ENCODE peak calls at places on chromosomes 3 and 15, in ten cellular contexts. One of them, this sample, is unnamed.

GRCh38 chr3:127064391-127065137 is 81.6 kb downstream of the PLXNA1 start:
- DNase-seq in astrocyte: peak
- DNase-seq in left ventricle myocardium inferior: no peak
- DNase-seq in hepatocyte: no peak
- DNase-seq in upper lobe of right lung: peak
- DNase-seq in CD4-positive, CD25-positive, alpha-beta regulatory T cell: no peak
- DNase-seq in AG04450: no peak
- DNase-seq in HL-60: no peak
- DNase-seq in neuronal stem cell: no peak
- DNase-seq in testis: no peak
- DNase-seq in this sample: peak

GRCh38 chr3:188179006-188179966 is 25.3 kb downstream of the LPP start:
- DNase-seq in astrocyte: peak
- DNase-seq in left ventricle myocardium inferior: peak
- DNase-seq in hepatocyte: peak
- DNase-seq in upper lobe of right lung: peak
- DNase-seq in CD4-positive, CD25-positive, alpha-beta regulatory T cell: no peak
- DNase-seq in AG04450: peak
- DNase-seq in HL-60: no peak
- DNase-seq in neuronal stem cell: no peak
- DNase-seq in testis: peak
- DNase-seq in this sample: no peak

GRCh38 chr15:38683382-38684242 is 119.0 kb upstream of the RASGRP1 start:
- DNase-seq in astrocyte: peak
- DNase-seq in left ventricle myocardium inferior: no peak
- DNase-seq in hepatocyte: peak
- DNase-seq in upper lobe of right lung: no peak
- DNase-seq in CD4-positive, CD25-positive, alpha-beta regulatory T cell: peak
- DNase-seq in AG04450: no peak
- DNase-seq in HL-60: no peak
- DNase-seq in neuronal stem cell: peak
- DNase-seq in testis: peak
- DNase-seq in this sample: peak

GRCh38 chr15:35867371-35867770 is 321.4 kb upstream of the DPH6 start:
- DNase-seq in astrocyte: peak
- DNase-seq in left ventricle myocardium inferior: no peak
- DNase-seq in hepatocyte: no peak
- DNase-seq in upper lobe of right lung: no peak
- DNase-seq in CD4-positive, CD25-positive, alpha-beta regulatory T cell: no peak
- DNase-seq in AG04450: no peak
- DNase-seq in HL-60: no peak
- DNase-seq in neuronal stem cell: no peak
- DNase-seq in testis: no peak
- DNase-seq in this sample: no peak

GRCh38 chr3:129560269-129560787 is 17.4 kb downstream of the H1-8 start:
- DNase-seq in astrocyte: no peak
- DNase-seq in left ventricle myocardium inferior: peak
- DNase-seq in hepatocyte: peak
- DNase-seq in upper lobe of right lung: no peak
- DNase-seq in CD4-positive, CD25-positive, alpha-beta regulatory T cell: no peak
- DNase-seq in AG04450: peak
- DNase-seq in HL-60: no peak
- DNase-seq in neuronal stem cell: no peak
- DNase-seq in testis: peak
- DNase-seq in this sample: peak

GRCh38 chr3:108806316-108806715 is 16.3 kb upstream of the TRAT1 start:
- DNase-seq in astrocyte: no peak
- DNase-seq in left ventricle myocardium inferior: no peak
- DNase-seq in hepatocyte: no peak
- DNase-seq in upper lobe of right lung: no peak
- DNase-seq in CD4-positive, CD25-positive, alpha-beta regulatory T cell: peak
- DNase-seq in AG04450: no peak
- DNase-seq in HL-60: no peak
- DNase-seq in neuronal stem cell: no peak
- DNase-seq in testis: no peak
- DNase-seq in this sample: no peak

GRCh38 chr3:187522890-187523289 is 147.3 kb downstream of the SST start:
- DNase-seq in astrocyte: no peak
- DNase-seq in left ventricle myocardium inferior: no peak
- DNase-seq in hepatocyte: no peak
- DNase-seq in upper lobe of right lung: no peak
- DNase-seq in CD4-positive, CD25-positive, alpha-beta regulatory T cell: no peak
- DNase-seq in AG04450: no peak
- DNase-seq in HL-60: no peak
- DNase-seq in neuronal stem cell: no peak
- DNase-seq in testis: no peak
- DNase-seq in this sample: no peak

GRCh38 chr15:70046716-70047369 is 50.9 kb downstream of the TLE3 start:
- DNase-seq in astrocyte: no peak
- DNase-seq in left ventricle myocardium inferior: no peak
- DNase-seq in hepatocyte: no peak
- DNase-seq in upper lobe of right lung: no peak
- DNase-seq in CD4-positive, CD25-positive, alpha-beta regulatory T cell: no peak
- DNase-seq in AG04450: no peak
- DNase-seq in HL-60: no peak
- DNase-seq in neuronal stem cell: no peak
- DNase-seq in testis: no peak
- DNase-seq in this sample: no peak

GRCh38 chr15:72724028-72724427 is 38.0 kb downstream of the BBS4 start:
- DNase-seq in astrocyte: peak
- DNase-seq in left ventricle myocardium inferior: no peak
- DNase-seq in hepatocyte: no peak
- DNase-seq in upper lobe of right lung: no peak
- DNase-seq in CD4-positive, CD25-positive, alpha-beta regulatory T cell: no peak
- DNase-seq in AG04450: no peak
- DNase-seq in HL-60: no peak
- DNase-seq in neuronal stem cell: no peak
- DNase-seq in testis: no peak
- DNase-seq in this sample: no peak

DNA sequence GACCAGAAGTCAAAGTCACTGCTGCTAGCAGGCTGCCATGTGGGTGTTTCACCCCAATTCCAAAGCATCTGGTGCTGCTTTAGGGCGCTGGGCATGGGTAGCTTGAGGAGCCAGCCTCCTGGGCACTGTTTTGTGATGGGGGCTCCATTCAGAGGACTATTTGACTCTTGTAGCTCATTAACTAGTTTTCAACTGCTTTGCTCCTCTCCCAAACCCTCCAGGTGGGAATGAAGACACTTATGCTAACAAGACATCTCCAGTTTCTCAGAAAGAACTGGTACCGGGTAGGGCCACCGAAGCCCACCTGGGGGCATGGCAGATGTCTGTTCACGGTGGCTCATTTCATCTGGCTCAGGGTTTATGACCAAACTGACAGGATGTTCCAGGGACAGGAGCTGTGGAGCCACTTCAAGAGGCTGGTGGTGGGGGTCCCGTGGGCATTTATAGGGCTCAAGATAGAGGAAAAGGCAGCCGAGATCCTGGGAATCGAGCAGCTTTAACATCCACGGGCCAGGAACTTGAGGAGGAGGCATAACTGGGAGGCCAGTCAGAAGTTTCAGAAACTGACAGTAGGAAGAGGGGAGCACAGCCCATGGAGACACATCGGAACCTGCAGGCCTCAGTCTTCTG is 17.7 kb downstream of the AMOTL2 start:
- DNase-seq in astrocyte: no peak
- DNase-seq in left ventricle myocardium inferior: no peak
- DNase-seq in hepatocyte: no peak
- DNase-seq in upper lobe of right lung: peak
- DNase-seq in CD4-positive, CD25-positive, alpha-beta regulatory T cell: no peak
- DNase-seq in AG04450: no peak
- DNase-seq in HL-60: no peak
- DNase-seq in neuronal stem cell: no peak
- DNase-seq in testis: no peak
- DNase-seq in this sample: no peak
- H3K4me3 ChIP-seq in astrocyte: no peak
- H3K4me3 ChIP-seq in left ventricle myocardium inferior: no peak
- H3K4me3 ChIP-seq in hepatocyte: no peak
- H3K4me3 ChIP-seq in upper lobe of right lung: no peak
- H3K4me3 ChIP-seq in CD4-positive, CD25-positive, alpha-beta regulatory T cell: no peak
- H3K4me3 ChIP-seq in AG04450: no peak
- H3K4me3 ChIP-seq in HL-60: no peak
- H3K4me3 ChIP-seq in neuronal stem cell: no peak
- H3K4me3 ChIP-seq in testis: no peak
- H3K4me3 ChIP-seq in this sample: no peak

GRCh38 chr15:57153140-57153539 is 223.2 kb upstream of the CGNL1 start:
- DNase-seq in astrocyte: peak
- DNase-seq in left ventricle myocardium inferior: no peak
- DNase-seq in hepatocyte: peak
- DNase-seq in upper lobe of right lung: no peak
- DNase-seq in CD4-positive, CD25-positive, alpha-beta regulatory T cell: peak
- DNase-seq in AG04450: no peak
- DNase-seq in HL-60: no peak
- DNase-seq in neuronal stem cell: no peak
- DNase-seq in testis: no peak
- DNase-seq in this sample: no peak
- H3K27ac ChIP-seq in astrocyte: no peak
- H3K27ac ChIP-seq in left ventricle myocardium inferior: peak
- H3K27ac ChIP-seq in hepatocyte: peak
- H3K27ac ChIP-seq in upper lobe of right lung: no peak
- H3K27ac ChIP-seq in CD4-positive, CD25-positive, alpha-beta regulatory T cell: peak
- H3K27ac ChIP-seq in AG04450: no peak
- H3K27ac ChIP-seq in HL-60: no peak
- H3K27ac ChIP-seq in neuronal stem cell: no peak
- H3K27ac ChIP-seq in testis: peak
- H3K27ac ChIP-seq in this sample: no peak

GRCh38 chr3:57758686-57759085 is 2.6 kb downstream of the SLMAP start:
- DNase-seq in astrocyte: no peak
- DNase-seq in left ventricle myocardium inferior: no peak
- DNase-seq in hepatocyte: no peak
- DNase-seq in upper lobe of right lung: no peak
- DNase-seq in CD4-positive, CD25-positive, alpha-beta regulatory T cell: no peak
- DNase-seq in AG04450: no peak
- DNase-seq in HL-60: no peak
- DNase-seq in neuronal stem cell: no peak
- DNase-seq in testis: no peak
- DNase-seq in this sample: peak
- H3K4me3 ChIP-seq in astrocyte: peak
- H3K4me3 ChIP-seq in left ventricle myocardium inferior: peak
- H3K4me3 ChIP-seq in hepatocyte: peak
- H3K4me3 ChIP-seq in upper lobe of right lung: peak
- H3K4me3 ChIP-seq in CD4-positive, CD25-positive, alpha-beta regulatory T cell: peak
- H3K4me3 ChIP-seq in AG04450: peak
- H3K4me3 ChIP-seq in HL-60: peak
- H3K4me3 ChIP-seq in neuronal stem cell: peak
- H3K4me3 ChIP-seq in testis: no peak
- H3K4me3 ChIP-seq in this sample: peak

GRCh38 chr15:63905558-63906265 is 72.0 kb upstream of the HERC1 start:
- DNase-seq in astrocyte: no peak
- DNase-seq in left ventricle myocardium inferior: no peak
- DNase-seq in hepatocyte: no peak
- DNase-seq in upper lobe of right lung: no peak
- DNase-seq in CD4-positive, CD25-positive, alpha-beta regulatory T cell: peak
- DNase-seq in AG04450: no peak
- DNase-seq in HL-60: no peak
- DNase-seq in neuronal stem cell: no peak
- DNase-seq in testis: no peak
- DNase-seq in this sample: no peak
- H3K27ac ChIP-seq in astrocyte: no peak
- H3K27ac ChIP-seq in left ventricle myocardium inferior: peak
- H3K27ac ChIP-seq in hepatocyte: no peak
- H3K27ac ChIP-seq in upper lobe of right lung: no peak
- H3K27ac ChIP-seq in CD4-positive, CD25-positive, alpha-beta regulatory T cell: no peak
- H3K27ac ChIP-seq in AG04450: no peak
- H3K27ac ChIP-seq in HL-60: no peak
- H3K27ac ChIP-seq in neuronal stem cell: no peak
- H3K27ac ChIP-seq in testis: no peak
- H3K27ac ChIP-seq in this sample: no peak

DNA sequence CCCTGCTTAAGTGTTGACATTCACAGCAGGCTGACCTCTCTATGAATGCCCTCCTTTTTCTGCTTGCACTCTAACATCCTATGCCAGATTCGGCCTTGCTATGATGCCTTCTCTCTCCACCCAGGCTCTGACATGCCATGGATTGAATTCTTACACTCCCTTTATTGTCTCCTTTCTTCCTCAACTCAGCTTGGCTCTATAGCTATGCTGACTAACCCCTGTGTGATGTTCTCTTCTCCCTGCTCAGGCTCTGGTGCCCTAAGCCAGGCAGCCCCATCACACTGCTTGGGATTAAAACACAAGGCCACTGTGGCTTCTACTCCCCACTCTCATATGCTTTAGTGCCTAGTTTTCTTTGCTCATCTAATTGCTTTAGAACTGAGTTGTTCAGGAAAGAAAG is 563.7 kb downstream of the NSUN3 start:
- DNase-seq in astrocyte: no peak
- DNase-seq in left ventricle myocardium inferior: no peak
- DNase-seq in hepatocyte: no peak
- DNase-seq in upper lobe of right lung: no peak
- DNase-seq in CD4-positive, CD25-positive, alpha-beta regulatory T cell: no peak
- DNase-seq in AG04450: no peak
- DNase-seq in HL-60: no peak
- DNase-seq in neuronal stem cell: peak
- DNase-seq in testis: no peak
- DNase-seq in this sample: no peak
- H3K4me3 ChIP-seq in astrocyte: no peak
- H3K4me3 ChIP-seq in left ventricle myocardium inferior: no peak
- H3K4me3 ChIP-seq in hepatocyte: no peak
- H3K4me3 ChIP-seq in upper lobe of right lung: no peak
- H3K4me3 ChIP-seq in CD4-positive, CD25-positive, alpha-beta regulatory T cell: no peak
- H3K4me3 ChIP-seq in AG04450: no peak
- H3K4me3 ChIP-seq in HL-60: no peak
- H3K4me3 ChIP-seq in neuronal stem cell: no peak
- H3K4me3 ChIP-seq in testis: no peak
- H3K4me3 ChIP-seq in this sample: no peak

This sample was measured in cardiac muscle cell.